ENCODE peak calls at places on chromosome 17, in six cellular contexts. O is activated naive CD4-positive, alpha-beta T cell treated with Interleukin-2 at 50 U/mL for 16 hours; R is NCI-H1105; L is PC-3; Z is hippocampal formation; M is endothelial cell. Q is an unnamed sample.

GRCh38 chr17:75601057-75601987 is 13.7 kb downstream of the MYO15B start:
- DNase-seq in O (peak), R (peak), L (peak), Z (peak), M (peak), Q (peak)

GRCh38 chr17:9817086-9817485 is 4.8 kb downstream of the GSG1L2 start:
- DNase-seq in O (no peak), R (no peak), L (peak), Z (no peak), M (peak), Q (no peak)

GRCh38 chr17:68455756-68456528 is 1.4 kb downstream of the WIPI1 start:
- DNase-seq in O (no peak), R (peak), L (peak), Z (no peak), M (no peak), Q (no peak)

GRCh38 chr17:78891406-78892061 is 11.5 kb downstream of the CEP295NL start:
- DNase-seq in O (no peak), R (no peak), L (no peak), Z (peak), M (no peak), Q (no peak)

GRCh38 chr17:7021993-7022778 is 664 bp upstream of the BCL6B start:
- DNase-seq in O (peak), R (peak), L (peak), Z (peak), M (peak), Q (peak)

GRCh38 chr17:2598166-2598565 is 4.7 kb downstream of the PAFAH1B1 start:
- DNase-seq in O (no peak), R (no peak), L (peak), Z (no peak), M (no peak), Q (no peak)

GRCh38 chr17:1229354-1229890 is 40.8 kb upstream of the BHLHA9 start:
- DNase-seq in O (peak), R (no peak), L (no peak), Z (peak), M (peak), Q (peak)

GRCh38 chr17:62017496-62017895 is 47.6 kb downstream of the MED13 start:
- DNase-seq in O (no peak), R (no peak), L (no peak), Z (no peak), M (no peak), Q (no peak)

GRCh38 chr17:45050680-45051059 is 762 bp downstream of the DCAKD start:
- DNase-seq in O (peak), R (no peak), L (no peak), Z (no peak), M (no peak), Q (no peak)

GRCh38 chr17:69058165-69058564 is 2.6 kb downstream of the ABCA9 start:
- DNase-seq in O (no peak), R (no peak), L (no peak), Z (no peak), M (no peak), Q (no peak)

Q was measured in effector memory CD4-positive, alpha-beta T cell.